ENCODE peak calls at places on chromosomes 4 and X, in five cellular contexts. F is erythroblast, Z is NCI-H774, P is cardiac septum, V is RPMI7951. T is an unnamed sample.

GRCh38 chr4:4627906-4628305 is 86.1 kb upstream of the STX18 start:
- DNase-seq in V (no peak), Z (no peak), F (no peak), P (no peak), T (no peak)

GRCh38 chr4:31613946-31614623 is 893.9 kb downstream of the PCDH7 start:
- DNase-seq in P (no peak), V (peak; percentile 14), F (no peak), Z (no peak), T (peak; percentile 26)

GRCh38 chr4:150518559-150518958 is 63.4 kb upstream of the MAB21L2 start:
- DNase-seq in P (no peak), V (peak; percentile 10), F (no peak), Z (no peak), T (peak; percentile 76)

GRCh38 chr4:134028411-134028810 is 173.2 kb downstream of the PABPC4L start:
- DNase-seq in Z (no peak), F (no peak), P (no peak), V (no peak), T (no peak)

GRCh38 chrX:115958687-115959359 is 211.7 kb upstream of the AGTR2 start:
- DNase-seq in P (no peak), F (no peak), Z (no peak), V (peak; percentile 40), T (peak; percentile 27)

GRCh38 chr4:8439168-8439567 is 1.4 kb downstream of the ACOX3 start:
- DNase-seq in P (no peak), Z (no peak), F (no peak), V (no peak), T (no peak)

GRCh38 chr4:69730002-69730401 is 30.4 kb downstream of the SULT1B1 start:
- DNase-seq in F (no peak), V (no peak), P (no peak), Z (no peak), T (no peak)

GRCh38 chrX:136030357-136031225 is 45.4 kb downstream of the SLC9A6 start:
- DNase-seq in P (peak; percentile 83), F (no peak), V (no peak), Z (no peak), T (no peak)

GRCh38 chrX:1813809-1814208 is 198.9 kb downstream of the ASMT start:
- DNase-seq in Z (no peak), V (no peak), P (no peak), F (no peak), T (no peak)

GRCh38 chr4:14918336-14918735 is 83.9 kb upstream of the CPEB2 start:
- DNase-seq in Z (no peak), F (no peak), V (no peak), P (no peak), T (no peak)

GRCh38 chr4:80532674-80533333 is 197.3 kb downstream of the CFAP299 start:
- DNase-seq in Z (peak; percentile 52), V (no peak), P (no peak), F (no peak), T (no peak)

GRCh38 chr4:986949-987688 is at the start of gene IDUA:
- DNase-seq in F (peak; percentile 81), V (peak; percentile 60), P (peak; percentile 92), Z (peak; percentile 60), T (peak; percentile 84)

GRCh38 chr4:81698536-81698935 is 226.8 kb upstream of the RASGEF1B start:
- DNase-seq in P (no peak), F (no peak), Z (no peak), V (no peak), T (no peak)

GRCh38 chr4:2081540-2081939 is 22.4 kb downstream of the NAT8L start:
- DNase-seq in V (no peak), P (peak; percentile 68), F (no peak), Z (no peak), T (no peak)

GRCh38 chr4:87865288-87865687 is 32.5 kb downstream of the MEPE start:
- DNase-seq in Z (peak; percentile 2), V (no peak), P (no peak), F (no peak), T (no peak)

GRCh38 chr4:121256346-121256745 is 92.2 kb upstream of the TNIP3 start:
- DNase-seq in P (no peak), Z (no peak), F (no peak), V (peak; percentile 77), T (peak; percentile 85)

GRCh38 chr4:4791299-4791798 is 68.1 kb upstream of the MSX1 start:
- DNase-seq in F (no peak), P (no peak), Z (no peak), V (peak; percentile 42), T (no peak)

GRCh38 chrX:10769165-10769564 is 148.8 kb upstream of the MID1 start:
- DNase-seq in P (no peak), V (peak; percentile 62), Z (peak; percentile 42), F (peak; percentile 3), T (peak; percentile 12)

GRCh38 chr4:188780686-188781085 is 641.4 kb downstream of the TRIML1 start:
- DNase-seq in V (peak; percentile 19), P (no peak), F (no peak), Z (no peak), T (no peak)

GRCh38 chrX:47540754-47541538 is 20.1 kb upstream of the ARAF start:
- DNase-seq in F (peak; percentile 36), Z (peak; percentile 67), P (peak; percentile 83), V (peak; percentile 94), T (peak; percentile 80)